ENCODE peak calls at places on chromosomes 3 and 15, in six cellular contexts. B is stimulated activated CD8-positive, alpha-beta memory T cell treated with anti-CD3 and anti-CD28 coated beads, Interleukin-15, amount 100 ng/mL, for 24 hours; E is thyroid gland; K is heart left ventricle; M is fibroblast of mammary gland; J is uterus. Q is an unnamed sample.

GRCh38 chr3:48371651-48372376 is at the start of gene FBXW12:
- DNase-seq in E (no peak), M (no peak), J (no peak), K (no peak), B (no peak), Q (no peak)

GRCh38 chr3:128584412-128585020 is 66.1 kb downstream of the RPN1 start:
- DNase-seq in B (no peak), K (peak), J (peak), E (peak), M (peak), Q (peak)

GRCh38 chr3:112056451-112056929 is 22.0 kb downstream of the TMPRSS7 start:
- DNase-seq in B (no peak), E (no peak), J (no peak), M (peak), K (no peak), Q (peak)

GRCh38 chr3:71129611-71130515 is 453.7 kb downstream of the FOXP1 start:
- DNase-seq in B (no peak), K (no peak), M (peak), J (no peak), E (no peak), Q (peak)

GRCh38 chr3:127867986-127868385 is 45.7 kb upstream of the MGLL start:
- DNase-seq in M (peak), E (no peak), K (no peak), J (no peak), B (no peak), Q (peak)

GRCh38 chr15:81284256-81285031 is 39.5 kb downstream of the STARD5 start:
- DNase-seq in B (no peak), K (no peak), J (no peak), E (no peak), M (no peak), Q (no peak)

GRCh38 chr3:99708207-99708745 is 69.9 kb downstream of the COL8A1 start:
- DNase-seq in J (no peak), E (no peak), B (no peak), M (no peak), K (no peak), Q (peak)

GRCh38 chr3:136146981-136147729 is 49.0 kb downstream of the MSL2 start:
- DNase-seq in E (no peak), M (peak), J (no peak), B (no peak), K (no peak), Q (no peak)

GRCh38 chr3:8972614-8973013 is 9.3 kb upstream of the RAD18 start:
- DNase-seq in B (no peak), E (no peak), J (no peak), M (peak), K (no peak), Q (peak)

GRCh38 chr15:60476713-60477112 is 2.2 kb downstream of the ICE2 start:
- DNase-seq in K (no peak), E (no peak), M (no peak), J (no peak), B (no peak), Q (peak)